ENCODE peak calls at places on chromosomes 5 and 9, in six cellular contexts. F is SK-N-SH, U is HCT116, L is H1, G is GM12878, J is K562. N is an unnamed sample.

GRCh38 chr5:179260324-179261070 is 84.8 kb downstream of the ADAMTS2 start:
- DNase-seq in F (peak), U (no peak), L (no peak), G (no peak), J (no peak), N (no peak)

GRCh38 chr5:106094128-106094726 is 1576.5 kb downstream of the EFNA5 start:
- DNase-seq in F (peak), U (no peak), L (no peak), G (peak), J (no peak), N (peak)

GRCh38 chr5:83277953-83278352 is 193.6 kb upstream of the VCAN start:
- DNase-seq in F (no peak), U (no peak), L (no peak), G (no peak), J (no peak), N (no peak)

GRCh38 chr5:96881511-96882115 is 5.3 kb downstream of the ERAP2 start:
- DNase-seq in F (no peak), U (no peak), L (no peak), G (no peak), J (no peak), N (no peak)

GRCh38 chr5:143244000-143244736 is 159.3 kb downstream of the NR3C1 start:
- DNase-seq in F (no peak), U (peak), L (no peak), G (no peak), J (no peak), N (peak)

GRCh38 chr5:57863661-57864060 is 381.1 kb upstream of the ACTBL2 start:
- DNase-seq in F (no peak), U (no peak), L (no peak), G (no peak), J (no peak), N (no peak)

GRCh38 chr9:98314381-98315066 is 59.1 kb upstream of the TBC1D2 start:
- DNase-seq in F (no peak), U (no peak), L (no peak), G (no peak), J (no peak), N (no peak)

GRCh38 chr9:104869801-104870200 is 58.2 kb downstream of the ABCA1 start:
- DNase-seq in F (no peak), U (no peak), L (no peak), G (no peak), J (no peak), N (no peak)

GRCh38 chr5:96733771-96734498 is 71.8 kb downstream of the CAST start:
- DNase-seq in F (no peak), U (peak), L (no peak), G (no peak), J (no peak), N (peak)

GRCh38 chr5:154038241-154038603 is 488 bp downstream of the FAM114A2 start:
- DNase-seq in F (peak), U (peak), L (no peak), G (no peak), J (peak), N (peak)

GRCh38 chr9:82202808-82203207 is 214.2 kb downstream of the SPATA31D1 start:
- DNase-seq in F (no peak), U (no peak), L (no peak), G (no peak), J (no peak), N (no peak)

GRCh38 chr9:97307500-97308163 is at the start of gene CCDC180:
- DNase-seq in F (no peak), U (no peak), L (no peak), G (no peak), J (no peak), N (no peak)

GRCh38 chr5:135332519-135333150 is 66.4 kb downstream of the MACROH2A1 start:
- DNase-seq in F (peak), U (peak), L (no peak), G (no peak), J (peak), N (peak)

GRCh38 chr5:169299651-169300467 is 1.1 kb downstream of the SLIT3 start:
- DNase-seq in F (no peak), U (no peak), L (no peak), G (no peak), J (no peak), N (no peak)

GRCh38 chr9:120308495-120308894 is 271.5 kb downstream of the CDK5RAP2 start:
- DNase-seq in F (no peak), U (no peak), L (no peak), G (no peak), J (no peak), N (no peak)

GRCh38 chr9:133855802-133856592 is 117.8 kb upstream of the SARDH start:
- DNase-seq in F (no peak), U (no peak), L (no peak), G (no peak), J (no peak), N (no peak)

GRCh38 chr5:98694902-98695301 is 78.6 kb upstream of the RGMB start:
- DNase-seq in F (no peak), U (no peak), L (no peak), G (no peak), J (no peak), N (no peak)

GRCh38 chr9:26125693-26126092 is 447.4 kb upstream of the TUSC1 start:
- DNase-seq in F (no peak), U (no peak), L (no peak), G (no peak), J (no peak), N (no peak)

GRCh38 chr9:128555180-128555721 is 2.9 kb downstream of the SPTAN1 start:
- DNase-seq in F (no peak), U (peak), L (no peak), G (no peak), J (no peak), N (peak)

GRCh38 chr5:42655982-42656660 is 100.5 kb upstream of the CCDC152 start:
- DNase-seq in F (no peak), U (no peak), L (no peak), G (no peak), J (no peak), N (peak)

GRCh38 chr5:162299793-162300192 is 232.2 kb downstream of the GABRG2 start:
- DNase-seq in F (no peak), U (no peak), L (no peak), G (no peak), J (no peak), N (no peak)

GRCh38 chr9:4936277-4936676 is 48.8 kb upstream of the JAK2 start:
- DNase-seq in F (no peak), U (no peak), L (no peak), G (no peak), J (no peak), N (no peak)

GRCh38 chr5:168946363-168946762 is 354.6 kb downstream of the SLIT3 start:
- DNase-seq in F (peak), U (no peak), L (peak), G (no peak), J (no peak), N (peak)

GRCh38 chr9:137724818-137725240 is 106.0 kb downstream of the EHMT1 start:
- DNase-seq in F (no peak), U (no peak), L (no peak), G (no peak), J (no peak), N (no peak)

GRCh38 chr9:80074439-80074838 is 502.7 kb downstream of the TLE4 start:
- DNase-seq in F (no peak), U (no peak), L (no peak), G (no peak), J (no peak), N (no peak)

GRCh38 chr9:90546200-90546599 is 96.4 kb downstream of the DIRAS2 start:
- DNase-seq in F (peak), U (no peak), L (no peak), G (no peak), J (no peak), N (peak)

GRCh38 chr5:33379757-33380156 is 61.0 kb upstream of the TARS1 start:
- DNase-seq in F (no peak), U (peak), L (no peak), G (no peak), J (peak), N (peak)

GRCh38 chr5:123819818-123820217 is 307.8 kb downstream of the CSNK1G3 start:
- DNase-seq in F (no peak), U (no peak), L (no peak), G (no peak), J (no peak), N (peak)

DNA sequence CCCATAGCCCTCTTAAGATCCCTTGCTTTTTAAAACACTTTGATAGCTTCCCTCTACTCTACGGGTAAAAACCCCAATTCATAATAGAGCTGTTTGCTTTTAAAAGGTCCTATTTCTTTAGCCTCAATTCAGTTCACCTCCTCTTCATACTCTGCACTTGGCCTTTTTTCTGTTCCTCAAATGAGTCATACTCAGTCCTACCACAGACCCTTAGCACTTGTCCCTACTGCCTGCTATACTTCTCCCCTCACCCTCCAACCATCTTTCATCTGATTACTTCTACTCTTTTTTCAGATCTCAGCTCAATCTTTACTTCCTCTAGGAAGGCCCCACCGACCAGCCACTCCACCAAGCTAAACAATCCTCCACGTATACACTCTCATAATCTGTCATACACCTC is 2.5 kb downstream of the HDAC3 start:
- DNase-seq in F (no peak), U (no peak), L (no peak), G (peak), J (no peak), N (no peak)
- TF ChIP-seq JUND in F (no peak), U (no peak), L (no peak), G (peak), J (peak), N (no peak)

GRCh38 chr5:91077623-91078022 is 305.5 kb downstream of the ARRDC3 start:
- DNase-seq in F (no peak), U (no peak), L (no peak), G (no peak), J (no peak), N (no peak)

GRCh38 chr5:91074615-91075014 is 308.5 kb downstream of the ARRDC3 start:
- DNase-seq in F (no peak), U (no peak), L (no peak), G (peak), J (no peak), N (no peak)

GRCh38 chr5:91072891-91073290 is 310.2 kb downstream of the ARRDC3 start:
- DNase-seq in F (no peak), U (no peak), L (no peak), G (no peak), J (no peak), N (no peak)

GRCh38 chr5:91079037-91079436 is 304.1 kb downstream of the ARRDC3 start:
- DNase-seq in F (no peak), U (no peak), L (no peak), G (peak), J (no peak), N (no peak)

DNA sequence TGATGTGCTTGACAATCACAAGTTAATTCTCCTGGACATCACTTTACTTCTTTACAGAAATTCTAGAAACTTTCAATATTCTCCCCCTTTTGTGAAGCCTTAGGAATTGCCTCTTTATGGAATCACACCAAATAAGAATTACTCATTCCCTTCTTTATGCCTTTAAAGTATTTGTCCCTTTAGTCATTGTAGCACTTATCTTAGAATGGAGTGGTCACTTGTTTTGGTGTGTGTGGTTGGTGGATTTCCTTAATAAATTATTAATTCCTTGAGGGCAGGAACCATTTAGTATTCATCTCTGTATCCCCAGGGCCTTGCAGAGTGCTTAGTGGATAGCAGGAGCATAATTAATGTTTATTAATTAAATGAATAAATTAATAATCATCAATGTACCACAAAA is 307.0 kb downstream of the ARRDC3 start:
- DNase-seq in F (no peak), U (no peak), L (no peak), G (no peak), J (no peak), N (no peak)
- TF ChIP-seq JUND in F (no peak), U (no peak), L (no peak), G (no peak), J (no peak), N (no peak)

GRCh38 chr5:122164070-122164435 is 34.7 kb downstream of the ZNF474 start:
- DNase-seq in F (no peak), U (no peak), L (no peak), G (no peak), J (no peak), N (no peak)

GRCh38 chr5:122164831-122165573 is 35.7 kb downstream of the ZNF474 start:
- DNase-seq in F (no peak), U (no peak), L (no peak), G (no peak), J (no peak), N (no peak)

GRCh38 chr5:122165574-122166021 is 36.3 kb downstream of the ZNF474 start:
- DNase-seq in F (no peak), U (no peak), L (no peak), G (no peak), J (no peak), N (no peak)

GRCh38 chr5:122162100-122162499 is 32.8 kb downstream of the ZNF474 start:
- DNase-seq in F (no peak), U (no peak), L (no peak), G (no peak), J (no peak), N (no peak)

GRCh38 chr5:122163151-122164069 is 34.1 kb downstream of the ZNF474 start:
- DNase-seq in F (no peak), U (no peak), L (no peak), G (no peak), J (no peak), N (no peak)
- TF ChIP-seq JUND in F (peak), U (peak), L (peak), G (no peak), J (no peak), N (no peak)

DNA sequence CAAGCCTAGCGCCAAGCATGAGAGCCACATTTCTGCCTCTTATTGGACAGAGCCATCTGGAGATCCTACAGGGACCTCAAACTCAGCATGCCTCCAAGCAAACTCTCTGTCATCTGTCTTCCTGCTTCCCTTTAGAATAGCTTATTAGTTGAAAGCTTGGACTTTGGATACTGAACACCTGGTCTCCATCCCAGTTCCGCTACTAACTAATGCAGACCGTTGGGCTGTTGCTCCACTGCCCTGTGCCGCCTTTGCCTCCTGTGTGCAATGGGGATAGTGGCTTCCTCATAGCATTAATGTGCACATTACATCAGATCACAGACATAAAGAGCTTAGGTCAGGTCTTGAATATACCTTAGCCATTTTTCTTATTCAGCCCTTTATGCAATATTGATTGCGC is 65.6 kb downstream of the MAP1B start:
- DNase-seq in F (no peak), U (no peak), L (no peak), G (no peak), J (no peak), N (no peak)
- TF ChIP-seq JUND in F (no peak), U (no peak), L (no peak), G (no peak), J (no peak), N (no peak)

GRCh38 chr9:28563612-28564011 is 990.3 kb upstream of the C9orf72 start:
- DNase-seq in F (no peak), U (no peak), L (no peak), G (no peak), J (no peak), N (no peak)
- TF ChIP-seq JUND in F (no peak), U (no peak), L (no peak), G (no peak), J (no peak), N (no peak)